ENCODE peak calls at places on chromosomes 3 and 15, in four cellular contexts. H is fibroblast of the conjunctiva, J is NCI-H524, N is transverse colon. V is an unnamed sample.

GRCh38 chr3:19547665-19548464 is 386.2 kb downstream of the EFHB start:
- DNase-seq in H (no peak), J (no peak), N (no peak), V (no peak)

GRCh38 chr3:178699810-178700209 is 163.6 kb downstream of the KCNMB2 start:
- DNase-seq in H (no peak), J (no peak), N (no peak), V (no peak)

GRCh38 chr3:99467420-99467819 is 171.0 kb upstream of the COL8A1 start:
- DNase-seq in H (no peak), J (no peak), N (no peak), V (no peak)

GRCh38 chr3:42173307-42173706 is 82.2 kb downstream of the TRAK1 start:
- DNase-seq in H (no peak), J (no peak), N (no peak), V (no peak)

GRCh38 chr3:139745831-139746230 is 68.1 kb upstream of the NMNAT3 start:
- DNase-seq in H (no peak), J (no peak), N (no peak), V (no peak)

GRCh38 chr15:38217181-38217580 is 35.5 kb upstream of the SPRED1 start:
- DNase-seq in H (peak; percentile 21), J (peak; percentile 59), N (no peak), V (no peak)

GRCh38 chr3:73086071-73086494 is 24.6 kb downstream of the EBLN2 start:
- DNase-seq in H (peak; percentile 21), J (peak; percentile 12), N (peak; percentile 42), V (no peak)

GRCh38 chr15:66955871-66956585 is 109.4 kb upstream of the SMAD3 start:
- DNase-seq in H (no peak), J (no peak), N (no peak), V (no peak)

GRCh38 chr3:194255252-194256039 is 95.7 kb downstream of the CPN2 start:
- DNase-seq in H (no peak), J (no peak), N (peak; percentile 39), V (peak; percentile 17)

GRCh38 chr15:81118361-81118760 is 15.7 kb upstream of the CFAP161 start:
- DNase-seq in H (no peak), J (no peak), N (no peak), V (no peak)

GRCh38 chr3:41464401-41464800 is 265.1 kb downstream of the CTNNB1 start:
- DNase-seq in H (no peak), J (no peak), N (no peak), V (no peak)

GRCh38 chr3:171874251-171874679 is 31.1 kb downstream of the TMEM212 start:
- DNase-seq in H (peak; percentile 87), J (no peak), N (no peak), V (no peak)

GRCh38 chr15:75234191-75234810 is 23.8 kb upstream of the GOLGA6C start:
- DNase-seq in H (no peak), J (no peak), N (peak; percentile 4), V (no peak)

GRCh38 chr3:146528954-146529353 is 15.5 kb downstream of the PLSCR1 start:
- DNase-seq in H (no peak), J (no peak), N (no peak), V (no peak)

GRCh38 chr3:190631295-190631694 is 117.4 kb downstream of the IL1RAP start:
- DNase-seq in H (no peak), J (no peak), N (no peak), V (no peak)

GRCh38 chr3:43153189-43154083 is 47.6 kb upstream of the POMGNT2 start:
- DNase-seq in H (peak; percentile 88), J (no peak), N (peak; percentile 48), V (peak; percentile 27)

GRCh38 chr3:189276481-189277190 is 104.9 kb downstream of the TPRG1 start:
- DNase-seq in H (peak; percentile 33), J (no peak), N (peak; percentile 9), V (no peak)

GRCh38 chr3:152558386-152558785 is 276.5 kb upstream of the P2RY1 start:
- DNase-seq in H (no peak), J (no peak), N (no peak), V (no peak)

GRCh38 chr15:80970018-80970657 is 19.5 kb downstream of the MESD start:
- DNase-seq in H (no peak), J (peak; percentile 45), N (peak; percentile 58), V (peak; percentile 26)

GRCh38 chr3:124032351-124032880 is 40.5 kb upstream of the ROPN1 start:
- DNase-seq in H (no peak), J (peak; percentile 70), N (peak; percentile 36), V (peak; percentile 24)

GRCh38 chr3:42067324-42067723 is 23.8 kb upstream of the TRAK1 start:
- DNase-seq in H (peak; percentile 58), J (no peak), N (no peak), V (no peak)

GRCh38 chr3:79236488-79236887 is 531.3 kb downstream of the ROBO1 start:
- DNase-seq in H (no peak), J (no peak), N (no peak), V (no peak)

GRCh38 chr15:51076898-51077564 is 17.7 kb downstream of the TNFAIP8L3 start:
- DNase-seq in H (peak; percentile 27), J (no peak), N (peak; percentile 56), V (no peak)

GRCh38 chr3:59143447-59143846 is 93.6 kb upstream of the CFAP20DC start:
- DNase-seq in H (no peak), J (no peak), N (no peak), V (no peak)

GRCh38 chr3:111496894-111497559 is 45.0 kb upstream of the CD96 start:
- DNase-seq in H (no peak), J (no peak), N (no peak), V (no peak)

GRCh38 chr3:161851941-161852566 is 355.4 kb downstream of the OTOL1 start:
- DNase-seq in H (peak; percentile 32), J (peak; percentile 66), N (peak; percentile 64), V (peak; percentile 11)

GRCh38 chr3:56860351-56860750 is 58.6 kb upstream of the ARHGEF3 start:
- DNase-seq in H (no peak), J (no peak), N (no peak), V (no peak)

GRCh38 chr15:54840999-54841398 is 355.7 kb downstream of the RSL24D1 start:
- DNase-seq in H (no peak), J (no peak), N (no peak), V (no peak)

GRCh38 chr3:110697961-110698360 is 373.7 kb upstream of the NECTIN3 start:
- DNase-seq in H (peak; percentile 6), J (no peak), N (no peak), V (no peak)

GRCh38 chr15:71431345-71432336 is 316.4 kb downstream of the THSD4 start:
- DNase-seq in H (no peak), J (no peak), N (no peak), V (no peak)

GRCh38 chr15:58038426-58039106 is 26.9 kb downstream of the ALDH1A2 start:
- DNase-seq in H (no peak), J (peak; percentile 31), N (peak; percentile 52), V (no peak)

GRCh38 chr15:57751177-57751800 is 44.8 kb downstream of the POLR2M start:
- DNase-seq in H (peak; percentile 32), J (peak; percentile 26), N (no peak), V (no peak)

GRCh38 chr3:45993421-45994027 is 2.1 kb downstream of the FYCO1 start:
- DNase-seq in H (no peak), J (no peak), N (no peak), V (no peak)